ENCODE peak calls at places on chromosomes 3 and 15, in eight cellular contexts. H, X, K, B, Z, L, G and V are unnamed samples.

GRCh38 chr3:123143669-123144411 is 57.9 kb upstream of the SEC22A start:
- ATAC-seq in X (peak), H (no peak), G (no peak), K (no peak), B (peak), Z (no peak), L (no peak), V (no peak)

GRCh38 chr3:181510500-181510899 is 201.2 kb upstream of the SOX2 start:
- ATAC-seq in B (no peak), G (no peak), X (no peak), H (no peak), Z (no peak), L (no peak), K (no peak), V (no peak)

GRCh38 chr3:153042088-153042487 is 119.9 kb upstream of the RAP2B start:
- ATAC-seq in L (no peak), X (no peak), Z (no peak), H (peak), K (no peak), B (no peak), G (no peak), V (no peak)

GRCh38 chr3:48039487-48040190 is 23.4 kb upstream of the MAP4 start:
- ATAC-seq in Z (peak), L (no peak), X (peak), G (no peak), H (no peak), K (peak), B (peak), V (peak)

GRCh38 chr3:106575029-106575428 is 706.2 kb upstream of the CBLB start:
- ATAC-seq in L (no peak), Z (no peak), K (no peak), X (no peak), G (no peak), B (no peak), H (no peak), V (no peak)

GRCh38 chr15:75022808-75023193 is 589 bp upstream of the PPCDC start:
- ATAC-seq in H (no peak), Z (no peak), B (no peak), G (no peak), L (no peak), K (no peak), X (no peak), V (no peak)

GRCh38 chr15:78372880-78373279 is 32.7 kb downstream of the CRABP1 start:
- ATAC-seq in X (no peak), K (no peak), G (no peak), Z (no peak), B (peak), H (no peak), L (no peak), V (no peak)

GRCh38 chr3:24763421-24763820 is 268.8 kb upstream of the THRB start:
- ATAC-seq in B (no peak), H (no peak), L (no peak), Z (no peak), X (no peak), K (no peak), G (no peak), V (no peak)

GRCh38 chr3:14206548-14207177 is 28.0 kb downstream of the LSM3 start:
- ATAC-seq in G (no peak), L (no peak), K (no peak), Z (no peak), B (no peak), X (peak), H (no peak), V (no peak)

GRCh38 chr3:183895774-183896173 is 11.1 kb upstream of the PARL start:
- ATAC-seq in K (no peak), B (no peak), G (no peak), X (no peak), Z (no peak), H (no peak), L (no peak), V (no peak)

GRCh38 chr15:101102746-101103145 is 149.1 kb downstream of the CHSY1 start:
- ATAC-seq in B (no peak), K (no peak), G (no peak), H (no peak), Z (no peak), X (no peak), L (no peak), V (no peak)

GRCh38 chr15:94749848-94750617 is 518.7 kb downstream of the MCTP2 start:
- ATAC-seq in L (peak), X (no peak), K (no peak), Z (peak), B (no peak), H (peak), G (no peak), V (peak)